ENCODE peak calls at places on chromosome 15, in four cellular contexts. J is PC-9, Y is nephron progenitor cell, Q is T-helper 17 cell. M is an unnamed sample.
A peak's percentile ranks its signal among the peaks of the same experiment; 100 is the strongest.

GRCh38 chr15:79978694-79979519 is 7.9 kb upstream of the BCL2A1 start:
- DNase-seq in J (no peak), Y (no peak), Q (no peak), M (no peak)

GRCh38 chr15:92907880-92908279 is 7.8 kb downstream of the CHD2 start:
- DNase-seq in J (no peak), Y (no peak), Q (no peak), M (peak; percentile 54)

GRCh38 chr15:19973718-19974117 is 567.9 kb downstream of the GOLGA6L6 start:
- DNase-seq in J (peak; percentile 38), Y (no peak), Q (no peak), M (no peak)

GRCh38 chr15:69068157-69068556 is 53.7 kb downstream of the NOX5 start:
- DNase-seq in J (no peak), Y (no peak), Q (no peak), M (no peak)

GRCh38 chr15:59339252-59339672 is 33.4 kb downstream of the MYO1E start:
- DNase-seq in J (no peak), Y (no peak), Q (no peak), M (peak; percentile 83)

GRCh38 chr15:51623386-51623938 is 891 bp upstream of the DMXL2 start:
- DNase-seq in J (peak; percentile 28), Y (no peak), Q (no peak), M (no peak)

GRCh38 chr15:58115692-58116091 is 22.5 kb upstream of the AQP9 start:
- DNase-seq in J (no peak), Y (no peak), Q (no peak), M (no peak)

GRCh38 chr15:61130945-61131597 is 98.0 kb downstream of the RORA start:
- DNase-seq in J (no peak), Y (no peak), Q (no peak), M (no peak)

GRCh38 chr15:48939686-48940085 is 24.0 kb downstream of the SHC4 start:
- DNase-seq in J (no peak), Y (no peak), Q (no peak), M (peak; percentile 77)

GRCh38 chr15:82040862-82041261 is 5.0 kb downstream of the MEX3B start:
- DNase-seq in J (no peak), Y (peak; percentile 39), Q (no peak), M (no peak)

GRCh38 chr15:99084965-99085364 is 19.9 kb upstream of the SYNM start:
- DNase-seq in J (no peak), Y (no peak), Q (no peak), M (no peak)

GRCh38 chr15:42121667-42122066 is 27.3 kb upstream of the PLA2G4D start:
- DNase-seq in J (no peak), Y (no peak), Q (no peak), M (no peak)

GRCh38 chr15:48966595-48967301 is 3.0 kb upstream of the SHC4 start:
- DNase-seq in J (no peak), Y (no peak), Q (no peak), M (peak; percentile 53)

GRCh38 chr15:53389271-53389670 is 370.2 kb downstream of the WDR72 start:
- DNase-seq in J (no peak), Y (no peak), Q (no peak), M (no peak)

GRCh38 chr15:63800739-63801138 is 33.0 kb downstream of the HERC1 start:
- DNase-seq in J (no peak), Y (no peak), Q (no peak), M (no peak)

GRCh38 chr15:45634442-45635190 is at the start of gene SQOR:
- DNase-seq in J (peak; percentile 90), Y (peak; percentile 71), Q (peak; percentile 41), M (no peak)

GRCh38 chr15:80173022-80173759 is 20.4 kb downstream of the FAH start:
- DNase-seq in J (peak; percentile 78), Y (peak; percentile 67), Q (peak; percentile 59), M (no peak)

GRCh38 chr15:67850995-67851535 is 11.2 kb upstream of the RNU6-1 start:
- DNase-seq in J (peak; percentile 39), Y (no peak), Q (no peak), M (no peak)

GRCh38 chr15:67185621-67186225 is 68.7 kb downstream of the AAGAB start:
- DNase-seq in J (no peak), Y (no peak), Q (no peak), M (no peak)

GRCh38 chr15:78131295-78132021 is at the start of gene CIB2:
- DNase-seq in J (peak; percentile 72), Y (peak; percentile 92), Q (peak; percentile 63), M (no peak)

GRCh38 chr15:87671289-87671688 is 585.2 kb downstream of the NTRK3 start:
- DNase-seq in J (no peak), Y (no peak), Q (no peak), M (no peak)

GRCh38 chr15:85834651-85835050 is 39.9 kb upstream of the KLHL25 start:
- DNase-seq in J (no peak), Y (no peak), Q (no peak), M (no peak)

M was measured in epithelial cell of prostate.